ENCODE peak calls at places on chromosomes 5 and 9, in ten cellular contexts. T, Q, N, Y, D, E, S, K, A and W are unnamed samples.

GRCh38 chr5:35436441-35437057 is 181.1 kb upstream of the SPEF2 start:
- DNase-seq in E (peak; percentile 32), Q (peak; percentile 29), A (no peak), S (no peak), N (no peak), D (no peak), K (no peak), T (peak; percentile 13), Y (peak; percentile 26), W (peak; percentile 8)

GRCh38 chr5:38923661-38924451 is 78.0 kb downstream of the OSMR start:
- DNase-seq in Y (no peak), N (no peak), E (no peak), T (no peak), D (no peak), A (no peak), K (no peak), S (no peak), Q (no peak), W (peak; percentile 14)

GRCh38 chr5:36305571-36306326 is 4.0 kb upstream of the RANBP3L start:
- DNase-seq in Q (no peak), T (peak; percentile 40), A (peak; percentile 55), E (peak; percentile 50), N (no peak), S (no peak), Y (peak; percentile 19), D (peak; percentile 66), K (peak; percentile 41), W (no peak)

GRCh38 chr9:123234853-123235252 is 33.5 kb downstream of the STRBP start:
- DNase-seq in Q (no peak), E (no peak), A (no peak), N (no peak), Y (peak; percentile 48), D (no peak), K (no peak), S (no peak), T (no peak), W (no peak)

GRCh38 chr9:136613824-136614371 is 48.8 kb upstream of the EGFL7 start:
- DNase-seq in Y (no peak), D (no peak), N (no peak), T (no peak), S (no peak), K (no peak), Q (no peak), A (no peak), E (no peak), W (no peak)

GRCh38 chr5:78574731-78575161 is 73.8 kb downstream of the LHFPL2 start:
- DNase-seq in D (no peak), K (no peak), N (no peak), T (peak; percentile 46), Y (peak; percentile 42), A (no peak), E (no peak), Q (no peak), S (no peak), W (no peak)

GRCh38 chr9:4890242-4890641 is 94.8 kb upstream of the JAK2 start:
- DNase-seq in Y (no peak), A (no peak), D (no peak), N (no peak), S (no peak), K (no peak), E (no peak), Q (no peak), T (no peak), W (no peak)

GRCh38 chr9:95504053-95504963 is 12.5 kb downstream of the PTCH1 start:
- DNase-seq in A (no peak), Q (peak; percentile 66), T (peak; percentile 69), Y (no peak), N (no peak), K (peak; percentile 28), S (no peak), E (no peak), D (no peak), W (no peak)

GRCh38 chr9:2356391-2356790 is 265.2 kb upstream of the VLDLR start:
- DNase-seq in Q (no peak), D (no peak), Y (no peak), T (peak; percentile 30), A (no peak), E (no peak), N (no peak), K (no peak), S (no peak), W (no peak)

GRCh38 chr9:114098660-114099522 is at the start of gene KIF12:
- DNase-seq in Y (no peak), S (no peak), K (no peak), A (peak; percentile 87), T (peak; percentile 82), Q (peak; percentile 86), D (no peak), E (no peak), N (no peak), W (no peak)

GRCh38 chr9:13718086-13718485 is 438.6 kb upstream of the MPDZ start:
- DNase-seq in Y (no peak), E (no peak), Q (no peak), N (no peak), T (no peak), K (no peak), S (no peak), D (no peak), A (no peak), W (no peak)

GRCh38 chr9:93297659-93298497 is 113.9 kb downstream of the WNK2 start:
- DNase-seq in Y (no peak), T (no peak), N (no peak), E (no peak), D (peak; percentile 58), K (no peak), Q (peak; percentile 5), A (no peak), S (no peak), W (no peak)

GRCh38 chr5:53923969-53924876 is 363.8 kb downstream of the NDUFS4 start:
- DNase-seq in A (no peak), Y (no peak), E (no peak), T (no peak), S (no peak), K (no peak), Q (no peak), D (no peak), N (no peak), W (no peak)

GRCh38 chr5:76325326-76325725 is 77.8 kb upstream of the IQGAP2 start:
- DNase-seq in Y (no peak), Q (no peak), D (no peak), S (no peak), A (no peak), T (no peak), N (no peak), K (no peak), E (no peak), W (no peak)

GRCh38 chr9:112780637-112781036 is 30.1 kb downstream of the SNX30 start:
- DNase-seq in Q (no peak), K (no peak), Y (no peak), S (no peak), N (no peak), T (no peak), E (no peak), D (no peak), A (no peak), W (no peak)

GRCh38 chr5:153672347-153673090 is 182.0 kb downstream of the GRIA1 start:
- DNase-seq in N (no peak), D (no peak), E (no peak), A (no peak), S (no peak), T (no peak), Q (no peak), Y (no peak), K (peak; percentile 25), W (no peak)

GRCh38 chr9:76704601-76705204 is 59.5 kb upstream of the PCA3 start:
- DNase-seq in K (peak; percentile 28), Y (peak; percentile 33), A (no peak), N (no peak), S (no peak), Q (peak; percentile 57), D (no peak), T (peak; percentile 69), E (peak; percentile 67), W (peak; percentile 60)

GRCh38 chr9:72305102-72305546 is 59.9 kb downstream of the ZFAND5 start:
- DNase-seq in A (no peak), S (peak; percentile 8), Y (no peak), D (peak; percentile 97), E (peak; percentile 94), T (peak; percentile 77), Q (peak; percentile 66), N (no peak), K (peak; percentile 89), W (no peak)

GRCh38 chr5:112119527-112119926 is 299.6 kb downstream of the EPB41L4A start:
- DNase-seq in T (no peak), D (no peak), E (peak; percentile 82), A (no peak), K (no peak), Q (no peak), Y (no peak), N (no peak), S (no peak), W (no peak)

GRCh38 chr5:158468444-158468843 is 609.5 kb upstream of the CLINT1 start:
- DNase-seq in A (no peak), T (no peak), Y (no peak), D (no peak), E (no peak), K (no peak), Q (no peak), N (no peak), S (no peak), W (no peak)

GRCh38 chr5:156819537-156819936 is 30.6 kb upstream of the PPP1R2B start:
- DNase-seq in T (no peak), E (no peak), K (no peak), N (no peak), A (no peak), S (no peak), Q (no peak), D (no peak), Y (no peak), W (no peak)

GRCh38 chr5:31854181-31854624 is 215.3 kb downstream of the PDZD2 start:
- DNase-seq in A (no peak), Y (no peak), N (no peak), Q (no peak), K (peak; percentile 43), S (no peak), D (peak; percentile 73), E (no peak), T (peak; percentile 88), W (no peak)

GRCh38 chr9:127707766-127708165 is 978 bp downstream of the CFAP157 start:
- DNase-seq in A (no peak), T (no peak), Y (peak; percentile 58), S (peak; percentile 13), N (no peak), E (no peak), K (no peak), Q (no peak), D (no peak), W (no peak)

GRCh38 chr9:88922091-88922490 is 69.2 kb upstream of the S1PR3 start:
- DNase-seq in N (no peak), Y (peak; percentile 21), A (no peak), D (no peak), S (peak; percentile 3), Q (no peak), T (no peak), E (no peak), K (no peak), W (no peak)

GRCh38 chr5:56330806-56331205 is 97.7 kb upstream of the ANKRD55 start:
- DNase-seq in Q (no peak), T (no peak), Y (no peak), E (no peak), K (no peak), N (no peak), S (no peak), D (no peak), A (no peak), W (no peak)

GRCh38 chr5:96320797-96321196 is 112.3 kb downstream of the PCSK1 start:
- DNase-seq in Q (no peak), S (no peak), K (no peak), D (no peak), Y (no peak), N (no peak), T (peak; percentile 17), A (no peak), E (no peak), W (no peak)

GRCh38 chr5:45113726-45114125 is 305.0 kb downstream of the MRPS30 start:
- DNase-seq in E (no peak), T (no peak), N (no peak), Y (no peak), D (no peak), S (no peak), K (no peak), Q (no peak), A (no peak), W (no peak)

GRCh38 chr5:135177591-135177990 is 143.6 kb upstream of the PITX1 start:
- DNase-seq in E (no peak), Q (no peak), A (no peak), N (no peak), T (no peak), K (no peak), Y (no peak), D (no peak), S (no peak), W (no peak)